ENCODE peak calls at places on chromosomes 2 and 18, in nine cellular contexts. U is PC-3; N is neural progenitor cell; Q is AG09309; E is kidney; V is CD8-positive, alpha-beta T cell; P is tibial artery; B is stomach; T is coronary artery. H is an unnamed sample.

GRCh38 chr18:62715829-62716678 is 713 bp downstream of the PHLPP1 start:
- DNase-seq in U (peak; percentile 55), N (peak; percentile 74), Q (no peak), E (peak; percentile 91), V (peak; percentile 32), P (peak; percentile 79), B (peak; percentile 67), T (peak; percentile 83), H (no peak)

GRCh38 chr18:35979112-35979511 is 6.6 kb downstream of the RMP24 start:
- DNase-seq in U (no peak), N (no peak), Q (no peak), E (no peak), V (no peak), P (no peak), B (no peak), T (no peak), H (no peak)

GRCh38 chr2:45067859-45068642 is 58.8 kb upstream of the SIX2 start:
- DNase-seq in U (no peak), N (peak; percentile 63), Q (peak; percentile 13), E (no peak), V (no peak), P (no peak), B (no peak), T (no peak), H (no peak)

GRCh38 chr2:223585691-223586090 is 16.5 kb downstream of the SCG2 start:
- DNase-seq in U (peak; percentile 50), N (no peak), Q (no peak), E (no peak), V (no peak), P (no peak), B (no peak), T (no peak), H (no peak)

GRCh38 chr2:109447251-109447661 is 166.5 kb downstream of the SEPTIN10 start:
- DNase-seq in U (no peak), N (peak; percentile 16), Q (peak; percentile 95), E (no peak), V (no peak), P (peak; percentile 41), B (no peak), T (peak; percentile 68), H (peak; percentile 55)

GRCh38 chr2:33406622-33407021 is 69.8 kb upstream of the RASGRP3 start:
- DNase-seq in U (no peak), N (no peak), Q (no peak), E (no peak), V (no peak), P (no peak), B (no peak), T (no peak), H (no peak)

GRCh38 chr2:61460168-61460567 is 10.7 kb downstream of the USP34 start:
- DNase-seq in U (peak; percentile 59), N (no peak), Q (peak; percentile 58), E (no peak), V (no peak), P (no peak), B (no peak), T (no peak), H (no peak)

GRCh38 chr2:113174369-113174735 is 581 bp downstream of the PSD4 start:
- DNase-seq in U (no peak), N (no peak), Q (no peak), E (peak; percentile 49), V (no peak), P (no peak), B (no peak), T (no peak), H (no peak)

GRCh38 chr18:58501033-58501432 is 127.9 kb downstream of the ALPK2 start:
- DNase-seq in U (no peak), N (no peak), Q (no peak), E (no peak), V (no peak), P (no peak), B (no peak), T (no peak), H (no peak)

GRCh38 chr18:23209031-23209430 is 73.7 kb downstream of the CABLES1 start:
- DNase-seq in U (peak; percentile 71), N (no peak), Q (no peak), E (no peak), V (no peak), P (no peak), B (no peak), T (no peak), H (no peak)

GRCh38 chr2:37911296-37911888 is 13.7 kb upstream of the RMDN2 start:
- DNase-seq in U (no peak), N (no peak), Q (no peak), E (no peak), V (no peak), P (no peak), B (no peak), T (no peak), H (no peak)

GRCh38 chr2:70685771-70686171 is 82.2 kb downstream of the ADD2 start:
- DNase-seq in U (no peak), N (no peak), Q (no peak), E (no peak), V (no peak), P (peak; percentile 9), B (peak; percentile 11), T (peak; percentile 19), H (no peak)

GRCh38 chr18:2302628-2303516 is 268.4 kb downstream of the METTL4 start:
- DNase-seq in U (peak; percentile 93), N (no peak), Q (no peak), E (no peak), V (no peak), P (no peak), B (no peak), T (no peak), H (peak; percentile 35)

GRCh38 chr2:207490441-207490840 is 39.3 kb upstream of the CREB1 start:
- DNase-seq in U (no peak), N (no peak), Q (no peak), E (no peak), V (no peak), P (no peak), B (no peak), T (no peak), H (no peak)

GRCh38 chr2:101704046-101704466 is 6.5 kb downstream of the MAP4K4 start:
- DNase-seq in U (no peak), N (no peak), Q (peak; percentile 73), E (no peak), V (no peak), P (peak; percentile 69), B (no peak), T (no peak), H (no peak)

GRCh38 chr2:153543639-153544071 is 65.1 kb upstream of the RPRM start:
- DNase-seq in U (peak; percentile 70), N (peak; percentile 26), Q (no peak), E (no peak), V (no peak), P (no peak), B (no peak), T (no peak), H (no peak)

GRCh38 chr2:109715302-109715937 is 78.7 kb upstream of the RGPD5 start:
- DNase-seq in U (peak; percentile 63), N (peak; percentile 29), Q (no peak), E (no peak), V (no peak), P (peak; percentile 62), B (peak; percentile 50), T (no peak), H (no peak)

GRCh38 chr2:74815955-74816354 is 18.0 kb upstream of the HK2 start:
- DNase-seq in U (no peak), N (no peak), Q (no peak), E (no peak), V (no peak), P (no peak), B (no peak), T (no peak), H (no peak)
- H3K4me3 ChIP-seq in U (no peak overlapping the region), N (no peak overlapping the region), Q (no peak overlapping the region), E (no peak overlapping the region), V (no peak overlapping the region), P (no peak overlapping the region), B (no peak overlapping the region), T (no peak overlapping the region), H (no peak overlapping the region)

GRCh38 chr2:200888719-200889625 is at the start of the genes NIF3L1 and PPIL3:
- DNase-seq in U (peak; percentile 99), N (peak; percentile 98), Q (peak; percentile 85), E (peak; percentile 99), V (peak; percentile 92), P (peak; percentile 96), B (peak; percentile 97), T (peak; percentile 97), H (peak; percentile 95)
- TF ChIP-seq CTCF in U (no peak), N (peak; percentile 9), Q (peak; percentile 4), E (no peak), V (no peak), P (no peak), B (no peak), T (no peak), H (no peak)

DNA sequence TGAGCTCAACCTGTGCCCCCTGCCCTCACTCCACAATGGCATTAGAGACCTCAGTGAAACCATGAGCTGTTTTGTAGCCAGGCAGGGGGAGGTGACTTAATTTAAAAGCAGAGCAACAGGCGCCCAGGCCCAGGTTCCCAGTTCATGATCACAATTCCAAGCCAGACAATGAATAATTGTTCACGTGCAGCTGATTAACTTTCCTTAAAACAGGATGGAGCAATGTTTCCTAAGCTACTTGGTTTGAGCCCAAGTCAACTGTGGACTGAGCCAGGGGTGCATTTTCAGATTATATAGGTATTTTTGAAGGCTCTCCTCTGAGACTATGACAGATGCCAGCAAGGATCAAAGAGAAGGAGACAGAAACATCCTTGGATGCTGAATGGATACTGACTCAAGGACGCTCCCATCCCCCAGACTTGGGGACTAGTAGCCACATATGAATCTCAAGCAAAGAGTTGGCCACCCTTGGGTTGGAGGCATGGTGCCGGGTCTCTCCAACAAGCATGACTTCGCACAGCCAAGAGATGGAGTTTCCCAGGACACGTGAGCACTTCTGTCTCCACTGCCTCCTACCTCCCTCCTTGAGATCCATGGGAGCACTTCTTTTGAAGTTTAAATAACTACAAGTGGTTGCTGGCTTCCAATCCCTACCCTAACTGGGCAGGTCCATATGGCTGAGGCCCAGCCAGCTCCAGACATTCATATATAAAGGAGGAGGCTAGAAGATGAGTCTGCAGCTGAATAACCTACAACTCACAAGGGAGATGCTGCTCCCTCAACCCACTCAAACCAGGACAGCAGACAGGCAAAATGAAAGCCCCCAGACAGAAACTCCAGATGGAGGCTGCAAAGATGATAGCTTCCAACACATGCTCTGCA is 12.7 kb downstream of the SMAD7 start:
- DNase-seq in U (no peak), N (no peak), Q (no peak), E (no peak), V (no peak), P (no peak), B (no peak), T (no peak), H (no peak)
- H3K4me3 ChIP-seq in U (no peak overlapping the region), N (no peak overlapping the region), Q (no peak overlapping the region), E (no peak overlapping the region), V (no peak overlapping the region), P (peak overlapping the region; percentile 98), B (peak overlapping the region; percentile 33), T (peak overlapping the region; percentile 90), H (no peak overlapping the region)

DNA sequence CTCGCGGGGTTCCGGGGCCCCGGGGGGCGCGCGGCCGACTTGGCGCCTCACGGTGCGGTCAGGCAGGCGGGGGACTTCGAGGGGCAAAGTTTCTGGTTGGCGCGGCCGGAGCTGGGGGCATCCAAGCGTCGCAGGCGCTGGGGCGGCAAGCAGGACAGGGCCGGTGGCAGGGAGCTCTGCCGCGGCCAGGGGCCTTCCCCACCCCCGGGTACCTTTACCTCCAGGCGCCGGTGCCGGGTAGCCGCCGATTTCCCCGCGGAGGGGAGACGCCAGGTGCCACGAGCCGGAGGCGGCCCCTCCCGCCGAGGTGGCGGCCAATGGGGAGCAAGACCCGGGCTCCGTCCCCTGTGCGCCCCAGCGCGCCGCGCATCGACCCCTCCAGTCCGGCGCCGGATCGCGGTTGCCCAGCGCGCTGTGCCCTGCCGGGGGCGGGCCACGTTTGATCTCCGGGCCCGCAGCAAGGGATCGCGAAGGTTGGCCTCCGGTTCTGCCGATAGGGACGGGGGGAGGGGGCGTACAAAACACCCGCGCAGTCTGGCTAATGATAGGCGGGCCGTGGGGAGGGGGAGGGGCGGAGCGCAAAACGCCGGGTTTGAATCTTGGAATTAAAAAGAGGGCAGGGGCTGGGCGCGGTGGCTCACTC is at the start of gene ST8SIA5:
- DNase-seq in U (no peak), N (peak; percentile 80), Q (no peak), E (no peak), V (no peak), P (no peak), B (no peak), T (no peak), H (no peak)
- TF ChIP-seq CTCF in U (no peak), N (no peak), Q (no peak), E (no peak), V (no peak), P (no peak), B (no peak), T (no peak), H (no peak)

H was measured in retinal pigment epithelial cell.